ENCODE peak calls at places on chromosomes 13 and 19, in six cellular contexts. T, V, H, A, R and Q are unnamed samples.

GRCh38 chr13:99308481-99309087 is 1.4 kb upstream of the GPR183 start:
- DNase-seq in T (no peak), V (no peak), H (peak), A (no peak), R (peak), Q (peak)

GRCh38 chr13:79870766-79871165 is 389.8 kb downstream of the NDFIP2 start:
- DNase-seq in T (no peak), V (no peak), H (peak), A (no peak), R (peak), Q (no peak)

GRCh38 chr19:24054044-24054935 is 32.7 kb upstream of the ZNF254 start:
- DNase-seq in T (no peak), V (no peak), H (peak), A (no peak), R (peak), Q (peak)

GRCh38 chr19:37333457-37333856 is 37.4 kb upstream of the ZNF527 start:
- DNase-seq in T (no peak), V (no peak), H (peak), A (no peak), R (peak), Q (no peak)

GRCh38 chr13:28820099-28821051 is at the start of gene MTUS2:
- DNase-seq in T (peak), V (no peak), H (no peak), A (no peak), R (no peak), Q (no peak)

GRCh38 chr19:18789883-18790565 is 1.1 kb downstream of the COMP start:
- DNase-seq in T (peak), V (no peak), H (no peak), A (no peak), R (no peak), Q (no peak)

GRCh38 chr19:57947419-57948134 is at the start of gene ZNF256:
- DNase-seq in T (peak), V (peak), H (peak), A (peak), R (peak), Q (peak)

GRCh38 chr13:59043016-59043415 is 1120.7 kb downstream of the DIAPH3 start:
- DNase-seq in T (no peak), V (no peak), H (no peak), A (peak), R (no peak), Q (no peak)

GRCh38 chr13:81686877-81687276 is 1346.0 kb upstream of the SPRY2 start:
- DNase-seq in T (no peak), V (no peak), H (no peak), A (peak), R (no peak), Q (no peak)

GRCh38 chr13:104487006-104487405 is 1420.8 kb upstream of the SLC10A2 start:
- DNase-seq in T (no peak), V (no peak), H (peak), A (no peak), R (no peak), Q (no peak)

GRCh38 chr19:8515317-8515716 is 1.4 kb upstream of the ZNF414 start:
- DNase-seq in T (peak), V (no peak), H (no peak), A (no peak), R (no peak), Q (no peak)

GRCh38 chr13:19089315-19089714 is 92.3 kb downstream of the TUBA3C start:
- DNase-seq in T (no peak), V (no peak), H (no peak), A (no peak), R (no peak), Q (no peak)

GRCh38 chr19:35093941-35094647 is 21.5 kb upstream of the FXYD3 start:
- DNase-seq in T (no peak), V (no peak), H (no peak), A (no peak), R (no peak), Q (no peak)

GRCh38 chr13:40215747-40216146 is 450.7 kb downstream of the FOXO1 start:
- DNase-seq in T (no peak), V (no peak), H (no peak), A (no peak), R (no peak), Q (no peak)